ENCODE peak calls at places on chromosomes 13 and 19, in nine cellular contexts. D is T-helper 2 cell treated with Interferon-gamma antibody and Interleukin-4, amounts not matched to agents 5 μg/mL and 100 μg/mL, for 36 hours; X is AG09319; K is Caki2; U is caudate nucleus; Z is glutamatergic neuron; R is kidney epithelial cell; P is amygdala; H is NCI-H2081. V is an unnamed sample.

GRCh38 chr19:35458192-35458591 is 10.1 kb downstream of the FFAR2 start:
- DNase-seq in X (no peak), U (no peak), Z (no peak), K (no peak), R (no peak), H (no peak), P (no peak), D (no peak), V (no peak)

GRCh38 chr13:29562762-29563161 is 32.7 kb downstream of the SLC7A1 start:
- DNase-seq in K (no peak), H (no peak), P (no peak), R (no peak), D (no peak), U (no peak), Z (no peak), X (no peak), V (no peak)

GRCh38 chr19:13015361-13016231 is 20.3 kb downstream of the NFIX start:
- DNase-seq in U (no peak), P (no peak), H (no peak), Z (no peak), X (no peak), D (no peak), R (no peak), K (no peak), V (peak; percentile 48)

GRCh38 chr19:50858896-50859295 is 4.2 kb downstream of the KLK3 start:
- DNase-seq in U (no peak), K (no peak), D (no peak), Z (no peak), P (no peak), X (no peak), H (peak; percentile 88), R (no peak), V (peak; percentile 61)

GRCh38 chr13:110450941-110451340 is 110.6 kb downstream of the RAB20 start:
- DNase-seq in P (no peak), D (no peak), Z (no peak), K (no peak), R (no peak), X (no peak), H (no peak), U (no peak), V (no peak)

GRCh38 chr19:50759886-50760285 is 10.4 kb upstream of the GPR32 start:
- DNase-seq in D (no peak), K (peak; percentile 47), Z (no peak), U (no peak), R (no peak), P (no peak), H (no peak), X (no peak), V (no peak)

GRCh38 chr13:110419391-110419791 is 112.3 kb downstream of the COL4A2 start:
- DNase-seq in K (peak; percentile 93), X (no peak), D (no peak), R (no peak), Z (no peak), P (no peak), U (no peak), H (no peak), V (no peak)

GRCh38 chr19:38974599-38975213 is 836 bp downstream of the FBXO17 start:
- DNase-seq in P (no peak), R (no peak), H (no peak), X (no peak), D (no peak), K (no peak), Z (no peak), U (no peak), V (no peak)

GRCh38 chr13:101941095-101941777 is 460.6 kb downstream of the FGF14 start:
- DNase-seq in U (no peak), D (no peak), X (no peak), H (no peak), K (no peak), P (no peak), Z (peak; percentile 31), R (no peak), V (no peak)

GRCh38 chr13:91747164-91747563 is 348.7 kb downstream of the GPC5 start:
- DNase-seq in P (no peak), X (no peak), U (no peak), K (no peak), R (no peak), H (no peak), Z (no peak), D (no peak), V (no peak)

GRCh38 chr13:106089251-106089940 is 446.1 kb downstream of the EFNB2 start:
- DNase-seq in P (no peak), D (no peak), K (no peak), Z (no peak), X (no peak), R (no peak), U (no peak), H (no peak), V (no peak)